ENCODE peak calls at places on chromosomes 16 and 17, in nine cellular contexts. O, Z, T, P, S, K, L, E and G are unnamed samples.

GRCh38 chr17:80892900-80893603 is 98.6 kb upstream of the CHMP6 start:
- DNase-seq in O (peak; percentile 91), Z (no peak), T (no peak), P (no peak), S (peak; percentile 98), K (no peak), L (no peak), E (no peak), G (no peak)

GRCh38 chr16:78925071-78925714 is 675.3 kb downstream of the MAF start:
- DNase-seq in O (peak; percentile 3), Z (peak; percentile 22), T (peak; percentile 30), P (no peak), S (peak; percentile 29), K (no peak), L (peak; percentile 19), E (peak; percentile 2), G (peak; percentile 61)

GRCh38 chr16:69073181-69073669 is 32.2 kb upstream of the HAS3 start:
- DNase-seq in O (peak; percentile 80), Z (peak; percentile 16), T (no peak), P (no peak), S (peak; percentile 92), K (no peak), L (no peak), E (no peak), G (no peak)

GRCh38 chr16:47970291-47970931 is 185.4 kb downstream of the ABCC12 start:
- DNase-seq in O (peak; percentile 17), Z (no peak), T (no peak), P (no peak), S (peak; percentile 30), K (no peak), L (no peak), E (no peak), G (no peak)

GRCh38 chr16:24858219-24859041 is 12.7 kb downstream of the SLC5A11 start:
- DNase-seq in O (peak; percentile 56), Z (peak; percentile 54), T (no peak), P (no peak), S (peak; percentile 63), K (no peak), L (peak; percentile 36), E (peak; percentile 16), G (peak; percentile 52)

GRCh38 chr16:31371008-31371407 is 16.0 kb downstream of the ITGAX start:
- DNase-seq in O (no peak), Z (no peak), T (no peak), P (no peak), S (no peak), K (no peak), L (no peak), E (no peak), G (no peak)

GRCh38 chr17:30170415-30170987 is 53.9 kb downstream of the NSRP1 start:
- DNase-seq in O (no peak), Z (no peak), T (no peak), P (no peak), S (no peak), K (no peak), L (no peak), E (no peak), G (no peak)

GRCh38 chr16:49706620-49707355 is 149.1 kb downstream of the ZNF423 start:
- DNase-seq in O (no peak), Z (no peak), T (peak; percentile 56), P (no peak), S (no peak), K (no peak), L (no peak), E (no peak), G (no peak)

GRCh38 chr17:17119533-17119932 is 77.3 kb downstream of the MPRIP start:
- DNase-seq in O (peak; percentile 14), Z (peak; percentile 51), T (no peak), P (peak; percentile 25), S (peak; percentile 54), K (no peak), L (peak; percentile 6), E (peak; percentile 29), G (peak; percentile 49)

GRCh38 chr16:68347605-68348004 is 36.8 kb downstream of the PRMT7 start:
- DNase-seq in O (no peak), Z (no peak), T (no peak), P (no peak), S (no peak), K (no peak), L (no peak), E (no peak), G (no peak)